ENCODE peak calls at places on chromosomes 4 and X, in four cellular contexts. One of them, this sample, is unnamed.

GRCh38 chr4:104128031-104128849 is 366.5 kb downstream of the CXXC4 start:
- DNase-seq in GM12878: no peak
- DNase-seq in HepG2: no peak
- DNase-seq in K562: no peak
- DNase-seq in this sample: no peak

GRCh38 chr4:137621056-137621455 is 88.8 kb upstream of the PCDH18 start:
- DNase-seq in K562: no peak
- DNase-seq in GM12878: no peak
- DNase-seq in HepG2: no peak
- DNase-seq in this sample: no peak

GRCh38 chr4:109169160-109169559 is 133.3 kb downstream of the COL25A1 start:
- DNase-seq in HepG2: no peak
- DNase-seq in GM12878: no peak
- DNase-seq in K562: no peak
- DNase-seq in this sample: no peak

GRCh38 chrX:72003811-72004750 is 93.4 kb downstream of the NHSL2 start:
- DNase-seq in HepG2: no peak
- DNase-seq in K562: no peak
- DNase-seq in GM12878: no peak
- DNase-seq in this sample: peak

GRCh38 chr4:986949-987688 is at the start of gene IDUA:
- DNase-seq in GM12878: no peak
- DNase-seq in K562: peak
- DNase-seq in HepG2: peak
- DNase-seq in this sample: peak

GRCh38 chr4:97395980-97396562 is 747.2 kb downstream of the STPG2 start:
- DNase-seq in GM12878: no peak
- DNase-seq in K562: no peak
- DNase-seq in HepG2: no peak
- DNase-seq in this sample: peak

GRCh38 chr4:8451440-8452182 is 11.0 kb downstream of the TRMT44 start:
- DNase-seq in GM12878: no peak
- DNase-seq in HepG2: no peak
- DNase-seq in K562: peak
- DNase-seq in this sample: no peak

GRCh38 chrX:108165349-108166111 is 74.0 kb downstream of the ATG4A start:
- DNase-seq in GM12878: no peak
- DNase-seq in K562: peak
- DNase-seq in HepG2: peak
- DNase-seq in this sample: peak

GRCh38 chrX:53631156-53631555 is 55.4 kb downstream of the HUWE1 start:
- DNase-seq in K562: no peak
- DNase-seq in HepG2: no peak
- DNase-seq in GM12878: no peak
- DNase-seq in this sample: no peak

GRCh38 chrX:23720117-23720677 is 22.9 kb downstream of the ACOT9 start:
- DNase-seq in HepG2: no peak
- DNase-seq in K562: no peak
- DNase-seq in GM12878: no peak
- DNase-seq in this sample: no peak

GRCh38 chr4:143341186-143341755 is 4.6 kb downstream of the GAB1 start:
- DNase-seq in GM12878: no peak
- DNase-seq in K562: no peak
- DNase-seq in HepG2: no peak
- DNase-seq in this sample: no peak

GRCh38 chrX:102978594-102978993 is 41.5 kb downstream of the RAB40AL start:
- DNase-seq in GM12878: no peak
- DNase-seq in K562: peak
- DNase-seq in HepG2: no peak
- DNase-seq in this sample: no peak

GRCh38 chr4:12116009-12116542 is 687.4 kb upstream of the HS3ST1 start:
- DNase-seq in HepG2: no peak
- DNase-seq in GM12878: no peak
- DNase-seq in K562: no peak
- DNase-seq in this sample: no peak

GRCh38 chrX:18461431-18461830 is 36.0 kb downstream of the CDKL5 start:
- DNase-seq in K562: no peak
- DNase-seq in GM12878: no peak
- DNase-seq in HepG2: no peak
- DNase-seq in this sample: no peak

GRCh38 chrX:102345916-102346315 is 93.9 kb downstream of the NXF2B start:
- DNase-seq in HepG2: peak
- DNase-seq in GM12878: no peak
- DNase-seq in K562: peak
- DNase-seq in this sample: peak

GRCh38 chrX:1093112-1093511 is 119.3 kb downstream of the CRLF2 start:
- DNase-seq in HepG2: no peak
- DNase-seq in GM12878: no peak
- DNase-seq in K562: no peak
- DNase-seq in this sample: no peak

GRCh38 chrX:30597258-30598012 is 19.9 kb upstream of the TASL start:
- DNase-seq in HepG2: no peak
- DNase-seq in GM12878: peak
- DNase-seq in K562: no peak
- DNase-seq in this sample: no peak

GRCh38 chrX:17788439-17788838 is 51.1 kb downstream of the SCML1 start:
- DNase-seq in HepG2: peak
- DNase-seq in GM12878: no peak
- DNase-seq in K562: peak
- DNase-seq in this sample: peak

GRCh38 chr4:77922158-77923094 is 59.8 kb downstream of the MRPL1 start:
- DNase-seq in GM12878: no peak
- DNase-seq in K562: no peak
- DNase-seq in HepG2: peak
- DNase-seq in this sample: no peak

GRCh38 chr4:77931452-77932135 is 69.0 kb downstream of the MRPL1 start:
- DNase-seq in K562: no peak
- DNase-seq in HepG2: no peak
- DNase-seq in GM12878: no peak
- DNase-seq in this sample: no peak

GRCh38 chr4:77930154-77930553 is 67.5 kb downstream of the MRPL1 start:
- DNase-seq in HepG2: no peak
- DNase-seq in K562: no peak
- DNase-seq in GM12878: no peak
- DNase-seq in this sample: no peak

GRCh38 chr4:77930876-77931275 is 68.2 kb downstream of the MRPL1 start:
- DNase-seq in GM12878: no peak
- DNase-seq in HepG2: no peak
- DNase-seq in K562: no peak
- DNase-seq in this sample: no peak

GRCh38 chr4:77927991-77928925 is 65.6 kb downstream of the MRPL1 start:
- DNase-seq in HepG2: peak
- DNase-seq in GM12878: no peak
- DNase-seq in K562: no peak
- DNase-seq in this sample: no peak
- TF ChIP-seq SP1 in HepG2: no peak
- TF ChIP-seq SP1 in GM12878: no peak
- TF ChIP-seq SP1 in K562: no peak
- TF ChIP-seq SP1 in this sample: no peak

GRCh38 chr4:182653596-182653995 is 263.6 kb downstream of the DCTD start:
- DNase-seq in GM12878: no peak
- DNase-seq in K562: no peak
- DNase-seq in HepG2: no peak
- DNase-seq in this sample: no peak
- TF ChIP-seq BHLHE40 in GM12878: no peak
- TF ChIP-seq BHLHE40 in K562: no peak
- TF ChIP-seq BHLHE40 in HepG2: no peak
- TF ChIP-seq BHLHE40 in this sample: no peak

DNA sequence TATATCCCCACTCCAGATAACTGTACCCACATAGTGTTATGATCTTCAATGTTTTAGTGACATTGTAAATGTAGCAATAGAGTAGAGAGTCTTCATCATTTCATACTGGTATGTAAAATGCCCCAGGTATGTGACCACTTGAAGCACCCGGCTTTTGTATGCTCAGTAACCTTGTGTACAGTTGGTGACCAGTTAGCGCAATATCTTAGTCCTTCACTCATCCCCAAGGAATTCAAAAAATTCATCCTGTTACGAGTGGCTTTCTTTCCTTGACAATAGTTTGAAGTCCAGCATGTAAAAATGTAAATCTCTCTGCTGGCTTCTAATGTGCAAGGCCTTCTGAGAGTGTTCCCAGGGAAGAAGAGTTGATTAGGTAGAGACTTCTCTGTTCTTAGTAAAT is 145.6 kb downstream of the ARX start:
- DNase-seq in HepG2: peak
- DNase-seq in GM12878: no peak
- DNase-seq in K562: no peak
- DNase-seq in this sample: no peak
- TF ChIP-seq FOXK2 in HepG2: no peak
- TF ChIP-seq FOXK2 in GM12878: no peak
- TF ChIP-seq FOXK2 in K562: no peak
- TF ChIP-seq FOXK2 in this sample: no peak

GRCh38 chr4:76028242-76028859 is 5.1 kb upstream of the CXCL10 start:
- DNase-seq in K562: no peak
- DNase-seq in HepG2: no peak
- DNase-seq in GM12878: no peak
- DNase-seq in this sample: no peak
- TF ChIP-seq SP1 in K562: no peak
- TF ChIP-seq SP1 in HepG2: no peak
- TF ChIP-seq SP1 in GM12878: no peak
- TF ChIP-seq SP1 in this sample: no peak

GRCh38 chr4:127049506-127049905 is 583.3 kb upstream of the INTU start:
- DNase-seq in GM12878: no peak
- DNase-seq in HepG2: no peak
- DNase-seq in K562: no peak
- DNase-seq in this sample: no peak
- TF ChIP-seq BHLHE40 in GM12878: no peak
- TF ChIP-seq BHLHE40 in HepG2: no peak
- TF ChIP-seq BHLHE40 in K562: no peak
- TF ChIP-seq BHLHE40 in this sample: no peak

DNA sequence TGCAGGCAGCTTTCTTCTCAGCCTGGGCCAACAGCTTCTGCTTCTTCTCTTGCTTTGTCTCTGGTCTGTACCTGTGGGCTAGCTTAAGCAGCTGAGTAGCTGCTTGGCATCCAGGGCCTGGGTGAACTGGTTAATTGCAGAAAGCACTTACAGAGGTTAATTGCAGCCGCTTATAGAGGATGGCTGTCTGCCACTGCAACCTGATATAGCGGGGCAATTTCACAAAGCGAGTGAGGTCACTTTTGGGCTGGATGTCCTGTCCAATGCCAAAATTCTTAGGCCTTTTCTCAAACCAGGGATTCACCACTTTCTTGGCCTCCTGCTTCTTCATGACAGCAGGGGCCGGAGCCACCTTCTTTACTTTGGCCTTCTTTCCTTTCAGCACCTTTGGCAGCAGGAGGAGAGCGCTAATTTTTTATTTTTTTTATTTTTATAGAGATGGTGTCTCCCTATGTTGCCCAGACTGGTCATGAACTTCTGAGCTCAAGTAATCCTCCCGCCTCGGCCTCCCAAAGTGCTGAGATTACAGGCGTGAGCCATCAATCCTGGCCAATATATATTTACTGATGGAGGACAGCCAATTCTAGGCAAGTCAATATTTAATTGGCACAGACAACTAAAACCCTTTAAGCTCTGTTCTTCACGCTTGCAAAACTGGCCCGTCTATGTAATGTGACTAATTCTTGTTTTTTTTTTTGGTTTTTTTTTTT is 61.0 kb downstream of the ENOPH1 start:
- DNase-seq in K562: no peak
- DNase-seq in GM12878: no peak
- DNase-seq in HepG2: no peak
- DNase-seq in this sample: no peak
- TF ChIP-seq FOXK2 in K562: no peak
- TF ChIP-seq FOXK2 in GM12878: no peak
- TF ChIP-seq FOXK2 in HepG2: no peak
- TF ChIP-seq FOXK2 in this sample: no peak

GRCh38 chr4:153260152-153260551 is 55.9 kb downstream of the TRIM2 start:
- DNase-seq in K562: no peak
- DNase-seq in HepG2: no peak
- DNase-seq in GM12878: no peak
- DNase-seq in this sample: no peak

GRCh38 chr4:153259679-153260078 is 55.4 kb downstream of the TRIM2 start:
- DNase-seq in HepG2: no peak
- DNase-seq in K562: no peak
- DNase-seq in GM12878: no peak
- DNase-seq in this sample: no peak

GRCh38 chr4:153261922-153262321 is 57.7 kb downstream of the TRIM2 start:
- DNase-seq in HepG2: no peak
- DNase-seq in GM12878: no peak
- DNase-seq in K562: no peak
- DNase-seq in this sample: no peak

GRCh38 chr4:153261431-153261830 is 57.2 kb downstream of the TRIM2 start:
- DNase-seq in GM12878: no peak
- DNase-seq in HepG2: no peak
- DNase-seq in K562: no peak
- DNase-seq in this sample: no peak

GRCh38 chr4:153260553-153261306 is 56.5 kb downstream of the TRIM2 start:
- DNase-seq in K562: no peak
- DNase-seq in GM12878: no peak
- DNase-seq in HepG2: no peak
- DNase-seq in this sample: no peak
- TF ChIP-seq SP1 in K562: no peak
- TF ChIP-seq SP1 in GM12878: no peak
- TF ChIP-seq SP1 in HepG2: no peak
- TF ChIP-seq SP1 in this sample: no peak

DNA sequence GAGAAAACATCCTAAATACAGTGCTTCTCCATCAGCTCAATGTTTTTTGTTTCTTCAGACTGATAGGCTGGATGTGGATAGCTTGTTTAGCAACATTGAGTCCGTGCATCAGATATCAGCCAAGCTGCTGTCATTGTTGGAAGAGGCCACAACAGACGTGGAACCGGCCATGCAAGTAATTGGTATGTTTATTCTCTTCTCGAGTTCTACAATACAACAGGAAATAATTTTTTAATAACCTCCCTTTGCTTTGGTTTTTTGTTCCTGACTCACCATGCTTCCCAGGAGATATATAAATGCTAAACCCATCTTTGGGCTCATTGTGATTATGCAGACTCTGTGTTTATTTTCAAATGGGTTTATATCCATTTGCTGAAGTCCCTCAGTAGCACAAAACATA is 60.9 kb downstream of the ARHGEF38 start:
- DNase-seq in HepG2: no peak
- DNase-seq in K562: no peak
- DNase-seq in GM12878: no peak
- DNase-seq in this sample: no peak
- TF ChIP-seq BHLHE40 in HepG2: no peak
- TF ChIP-seq BHLHE40 in K562: no peak
- TF ChIP-seq BHLHE40 in GM12878: no peak
- TF ChIP-seq BHLHE40 in this sample: no peak

DNA sequence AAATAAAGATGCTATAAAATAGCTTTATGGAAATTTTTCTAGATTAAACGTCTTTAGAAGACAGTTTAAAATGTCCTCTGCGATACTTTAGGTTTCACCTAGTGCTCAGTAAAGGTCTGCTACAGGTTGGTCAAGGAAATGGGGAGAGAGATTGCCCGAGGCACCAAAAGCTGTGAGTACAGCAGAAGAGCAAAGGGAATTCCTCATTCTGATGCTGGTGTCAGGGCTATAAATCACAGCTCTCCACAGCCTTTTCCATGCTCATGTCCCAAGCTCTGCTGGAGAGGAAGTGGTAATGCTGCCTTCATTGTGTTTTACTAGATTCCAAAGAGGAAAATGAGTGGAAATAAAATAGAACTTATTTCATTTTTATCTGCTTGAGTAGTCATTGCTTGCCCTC is 2060.4 kb downstream of the ARAP2 start:
- DNase-seq in GM12878: no peak
- DNase-seq in K562: no peak
- DNase-seq in HepG2: no peak
- DNase-seq in this sample: peak
- TF ChIP-seq FOXK2 in GM12878: no peak
- TF ChIP-seq FOXK2 in K562: no peak
- TF ChIP-seq FOXK2 in HepG2: no peak
- TF ChIP-seq FOXK2 in this sample: no peak

This sample was measured in HEK293T.